ENCODE peak calls at places on chromosomes 7 and 10, in four cellular contexts. W is adipocyte, O is HAP-1, S is A549. G is an unnamed sample. For H3K4me1, the result is how much of the 10 kb centered on the place peaks cover.

GRCh38 chr10:10056958-10057357 is 960.7 kb upstream of the CELF2 start:
- DNase-seq in W (no peak), O (no peak), S (no peak), G (no peak)

GRCh38 chr7:95723583-95724180 is 48.7 kb upstream of the DYNC1I1 start:
- DNase-seq in W (peak), O (peak), S (peak), G (peak)

GRCh38 chr7:1898628-1899185 is 228.6 kb downstream of the ELFN1 start:
- DNase-seq in W (no peak), O (no peak), S (no peak), G (no peak)

GRCh38 chr7:102967798-102968197 is 55.0 kb downstream of the LRRC17 start:
- DNase-seq in W (peak), O (no peak), S (no peak), G (peak)

GRCh38 chr10:14118953-14119352 is 211.8 kb downstream of the FRMD4A start:
- DNase-seq in W (no peak), O (no peak), S (no peak), G (no peak)

GRCh38 chr7:47873767-47874166 is 74.5 kb downstream of the PKD1L1 start:
- DNase-seq in W (peak), O (no peak), S (peak), G (no peak)

GRCh38 chr10:88582806-88583583 is at the start of gene RNLS:
- DNase-seq in W (peak), O (no peak), S (peak), G (no peak)

GRCh38 chr10:79472951-79473350 is 27.5 kb upstream of the ZCCHC24 start:
- DNase-seq in W (no peak), O (no peak), S (no peak), G (peak)

GRCh38 chr10:78305311-78305710 is 271.6 kb downstream of the RPS24 start:
- DNase-seq in W (no peak), O (no peak), S (no peak), G (no peak)

GRCh38 chr10:80163741-80164341 is 31.3 kb downstream of the PLAC9 start:
- DNase-seq in W (peak), O (no peak), S (no peak), G (no peak)

GRCh38 chr10:5641501-5641900 is 24.9 kb downstream of the ASB13 start:
- DNase-seq in W (no peak), O (no peak), S (no peak), G (no peak)

GRCh38 chr10:27723436-27723835 is 22.2 kb downstream of the MKX start:
- DNase-seq in W (peak), O (no peak), S (no peak), G (peak)

GRCh38 chr10:14200645-14201534 is 129.8 kb downstream of the FRMD4A start:
- DNase-seq in W (no peak), O (no peak), S (no peak), G (peak)

GRCh38 chr10:32379950-32380547 is 33.1 kb upstream of the EPC1 start:
- DNase-seq in W (no peak), O (no peak), S (no peak), G (no peak)

GRCh38 chr10:4059471-4060138 is 274.6 kb upstream of the KLF6 start:
- DNase-seq in W (no peak), O (no peak), S (no peak), G (no peak)

GRCh38 chr10:71203716-71204115 is 8.7 kb upstream of the UNC5B start:
- DNase-seq in W (no peak), O (no peak), S (no peak), G (no peak)

GRCh38 chr10:97454330-97455036 is 8.5 kb downstream of the ZDHHC16 start:
- DNase-seq in W (peak), O (no peak), S (no peak), G (peak)

GRCh38 chr10:35639651-35640311 is 2.3 kb downstream of the FZD8 start:
- DNase-seq in W (peak), O (no peak), S (no peak), G (no peak)

GRCh38 chr7:379456-380225 is 89.7 kb downstream of the FOXL3 start:
- DNase-seq in W (peak), O (no peak), S (no peak), G (peak)

GRCh38 chr10:11164806-11165590 is 147.3 kb downstream of the CELF2 start:
- DNase-seq in W (peak), O (peak), S (no peak), G (no peak)

GRCh38 chr10:124221356-124222297 is 128.2 kb upstream of the CHST15 start:
- DNase-seq in W (peak), O (no peak), S (no peak), G (peak)

GRCh38 chr10:30970760-30971460 is 60.8 kb downstream of the ZNF438 start:
- DNase-seq in W (peak), O (no peak), S (no peak), G (no peak)

GRCh38 chr7:86745019-86745745 is 101.5 kb downstream of the GRM3 start:
- DNase-seq in W (no peak), O (no peak), S (no peak), G (peak)

GRCh38 chr10:35493196-35494118 is 111.7 kb upstream of the GJD4 start:
- DNase-seq in W (no peak), O (no peak), S (no peak), G (peak)

GRCh38 chr7:88312061-88312663 is 5.5 kb upstream of the STEAP4 start:
- DNase-seq in W (no peak), O (no peak), S (no peak), G (no peak)

GRCh38 chr10:121930729-121931085 is 2.9 kb upstream of the ATE1 start:
- DNase-seq in W (no peak), O (no peak), S (no peak), G (no peak)

GRCh38 chr10:45470098-45471012 is 96.3 kb downstream of the ALOX5 start:
- DNase-seq in W (peak), O (no peak), S (no peak), G (no peak)

GRCh38 chr7:43296306-43296705 is 183.9 kb downstream of the HECW1 start:
- DNase-seq in W (no peak), O (no peak), S (peak), G (peak)

GRCh38 chr7:22542669-22543068 is 42.7 kb upstream of the STEAP1B start:
- DNase-seq in W (no peak), O (no peak), S (no peak), G (no peak)

GRCh38 chr7:22544245-22544644 is 44.3 kb upstream of the STEAP1B start:
- DNase-seq in W (no peak), O (no peak), S (no peak), G (no peak)

GRCh38 chr7:22545539-22545938 is 45.6 kb upstream of the STEAP1B start:
- DNase-seq in W (no peak), O (no peak), S (no peak), G (no peak)

GRCh38 chr7:22543169-22543568 is 43.2 kb upstream of the STEAP1B start:
- DNase-seq in W (no peak), O (no peak), S (no peak), G (no peak)

GRCh38 chr7:22541789-22542188 is 41.8 kb upstream of the STEAP1B start:
- DNase-seq in W (no peak), O (no peak), S (no peak), G (no peak)
- H3K4me3 ChIP-seq in W (no peak), O (no peak), S (no peak), G (no peak)

GRCh38 chr7:156034397-156034796 is 222.1 kb upstream of the SHH start:
- DNase-seq in W (no peak), O (no peak), S (no peak), G (no peak)
- H3K4me1 ChIP-seq in W (under half), O (under half), S (under half), G (under half)

DNA sequence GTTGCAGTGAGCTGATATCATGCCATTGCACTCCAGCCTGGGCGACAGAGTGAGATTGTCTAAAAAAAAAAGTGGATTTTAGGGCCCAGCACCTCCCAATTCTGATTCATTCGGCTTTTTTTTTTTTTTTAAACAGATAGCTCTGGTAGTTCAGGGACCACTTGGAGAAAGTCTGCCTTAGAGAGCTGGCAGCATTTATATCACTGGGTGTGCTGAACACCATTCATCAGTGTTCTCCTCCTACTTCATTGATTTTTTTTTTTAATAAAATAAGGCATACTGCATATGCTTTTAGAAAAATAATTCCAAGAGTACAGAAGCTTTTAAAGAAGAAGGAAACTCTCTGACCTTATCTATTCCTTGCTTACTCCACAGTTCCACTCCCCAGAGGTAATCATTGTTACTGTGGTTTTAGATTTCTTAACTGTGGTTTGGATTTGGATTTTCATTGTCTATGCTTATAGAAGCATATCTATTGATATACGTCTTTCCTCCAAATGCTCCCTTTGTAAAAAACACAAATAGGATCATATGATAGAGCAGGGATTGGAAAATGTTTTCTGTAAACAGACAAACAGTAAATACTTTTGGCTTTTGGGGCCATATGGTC is 21.0 kb upstream of the SAR1A start:
- DNase-seq in W (no peak), O (peak), S (no peak), G (no peak)
- H3K4me3 ChIP-seq in W (peak), O (no peak), S (no peak), G (no peak)

GRCh38 chr7:77903597-77903996 is 105.0 kb downstream of the PHTF2 start:
- DNase-seq in W (peak), O (no peak), S (peak), G (no peak)
- H3K4me1 ChIP-seq in W (under half), O (under half), S (under half), G (under half)

DNA sequence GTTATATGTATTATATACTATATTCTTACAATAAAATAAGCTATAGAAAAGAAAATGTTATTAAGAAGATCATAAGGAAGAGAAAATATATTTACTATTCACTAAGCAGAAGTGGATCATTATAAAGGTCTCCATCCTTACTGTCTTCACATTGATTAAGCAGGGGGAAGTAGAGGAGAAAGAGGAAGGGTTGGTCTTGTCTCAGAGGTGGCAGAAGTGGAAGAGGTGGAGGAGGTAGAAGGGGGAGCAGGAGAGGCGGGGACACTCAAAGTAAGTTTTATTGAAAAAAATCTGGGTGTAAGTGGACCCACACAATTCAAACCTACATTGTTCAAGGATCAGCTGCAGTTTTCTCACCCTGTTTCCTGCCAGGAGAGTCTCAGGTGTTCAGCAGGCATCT is 28.9 kb upstream of the ERCC6 start:
- DNase-seq in W (no peak), O (no peak), S (no peak), G (no peak)
- H3K4me3 ChIP-seq in W (peak), O (no peak), S (no peak), G (no peak)

GRCh38 chr10:62056660-62057059 is 155.2 kb downstream of the ARID5B start:
- DNase-seq in W (no peak), O (no peak), S (no peak), G (no peak)

GRCh38 chr10:62058896-62059423 is 157.5 kb downstream of the ARID5B start:
- DNase-seq in W (peak), O (peak), S (no peak), G (no peak)

GRCh38 chr10:62058476-62058875 is 157.0 kb downstream of the ARID5B start:
- DNase-seq in W (peak), O (no peak), S (no peak), G (no peak)

GRCh38 chr10:62057359-62057758 is 155.9 kb downstream of the ARID5B start:
- DNase-seq in W (no peak), O (no peak), S (no peak), G (no peak)

GRCh38 chr10:62057872-62058271 is 156.4 kb downstream of the ARID5B start:
- DNase-seq in W (peak), O (no peak), S (no peak), G (no peak)
- H3K4me1 ChIP-seq in W (half or more), O (under half), S (under half), G (under half)

G was measured in SJCRH30.